ENCODE peak calls at places on chromosomes 3 and 15, in seven cellular contexts. I is stimulated activated CD8-positive, alpha-beta memory T cell treated with anti-CD3 and anti-CD28 coated beads, Interleukin-4, amount 100 ng/mL, for 24 hours; F is activated naive CD4-positive, alpha-beta T cell treated with anti-CD3 and anti-CD28 coated beads, Interleukin-2, amount 10 ng/mL, durations not matched to agents 7 days and 5 days; S is EL; Y is HEK293T; L is HS-27A; Z is GM23248. U is an unnamed sample.

GRCh38 chr3:13650210-13651056 is 101.5 kb downstream of the FBLN2 start:
- DNase-seq in S (peak; percentile 69), I (peak; percentile 69), Y (peak; percentile 85), L (no peak), Z (peak; percentile 76), F (peak; percentile 84), U (peak; percentile 81)

GRCh38 chr15:56365075-56365711 is at the start of gene TEX9:
- DNase-seq in Y (peak; percentile 85), I (peak; percentile 62), S (peak; percentile 84), L (peak; percentile 79), F (peak; percentile 86), Z (peak; percentile 95), U (peak; percentile 19)

GRCh38 chr15:92400573-92400972 is 6.9 kb downstream of the ST8SIA2 start:
- DNase-seq in Y (no peak), Z (no peak), S (no peak), L (no peak), I (no peak), F (no peak), U (no peak)

GRCh38 chr3:152902141-152902669 is 67.3 kb downstream of the P2RY1 start:
- DNase-seq in F (no peak), Y (no peak), Z (peak; percentile 17), S (peak; percentile 13), L (no peak), I (no peak), U (no peak)

GRCh38 chr3:71184252-71184651 is 399.3 kb downstream of the FOXP1 start:
- DNase-seq in Z (no peak), L (no peak), F (no peak), Y (no peak), I (no peak), S (no peak), U (no peak)

GRCh38 chr3:197692641-197693040 is 44.1 kb downstream of the RUBCN start:
- DNase-seq in Z (no peak), F (no peak), L (no peak), S (peak; percentile 12), Y (no peak), I (no peak), U (no peak)

GRCh38 chr3:57397175-57398026 is 104.9 kb upstream of the ASB14 start:
- DNase-seq in F (peak; percentile 77), S (peak; percentile 57), Z (peak; percentile 63), Y (peak; percentile 64), L (no peak), I (peak; percentile 15), U (peak; percentile 46)

GRCh38 chr15:63018639-63019038 is 23.9 kb upstream of the TPM1 start:
- DNase-seq in F (no peak), I (no peak), Z (peak; percentile 83), L (no peak), S (peak; percentile 49), Y (no peak), U (no peak)

GRCh38 chr3:75171632-75172230 is 492.4 kb upstream of the FRG2C start:
- DNase-seq in F (no peak), L (no peak), S (no peak), I (no peak), Y (no peak), Z (peak; percentile 48), U (no peak)

GRCh38 chr15:92123848-92124631 is 269.6 kb upstream of the ST8SIA2 start:
- DNase-seq in Z (no peak), F (no peak), I (no peak), S (no peak), Y (no peak), L (no peak), U (no peak)

GRCh38 chr3:161671141-161671540 is 174.5 kb downstream of the OTOL1 start:
- DNase-seq in F (no peak), L (no peak), Z (no peak), Y (no peak), S (no peak), I (no peak), U (no peak)

GRCh38 chr15:79035111-79035601 is 55.4 kb downstream of the RASGRF1 start:
- DNase-seq in S (peak; percentile 50), Z (peak; percentile 29), L (no peak), Y (no peak), I (no peak), F (no peak), U (no peak)

GRCh38 chr15:91480426-91480825 is 373.1 kb upstream of the SLCO3A1 start:
- DNase-seq in L (no peak), S (no peak), F (no peak), Y (no peak), I (no peak), Z (no peak), U (no peak)

GRCh38 chr15:58352026-58352929 is 79.5 kb upstream of the LIPC start:
- DNase-seq in S (no peak), F (no peak), I (no peak), Y (no peak), Z (no peak), L (no peak), U (no peak)

GRCh38 chr15:51088585-51088984 is 6.1 kb downstream of the TNFAIP8L3 start:
- DNase-seq in Z (no peak), L (no peak), Y (no peak), S (no peak), I (no peak), F (no peak), U (no peak)

GRCh38 chr15:75042730-75043508 is 19.5 kb downstream of the PPCDC start:
- DNase-seq in Y (no peak), S (peak; percentile 39), I (peak; percentile 55), L (no peak), Z (peak; percentile 49), F (peak; percentile 84), U (peak; percentile 70)

GRCh38 chr3:143538577-143538981 is 309.7 kb downstream of the SLC9A9 start:
- DNase-seq in S (peak; percentile 8), Y (no peak), L (no peak), F (no peak), Z (peak; percentile 87), I (no peak), U (no peak)

GRCh38 chr3:52069135-52069534 is 12.8 kb upstream of the DUSP7 start:
- DNase-seq in S (no peak), I (no peak), F (no peak), Z (no peak), L (no peak), Y (no peak), U (no peak)

GRCh38 chr15:78149805-78150751 is 916 bp downstream of the IDH3A start:
- DNase-seq in S (peak; percentile 36), F (no peak), I (no peak), Y (peak; percentile 33), Z (no peak), L (no peak), U (no peak)

GRCh38 chr15:31304736-31305365 is 21.8 kb upstream of the KLF13 start:
- DNase-seq in Z (peak; percentile 30), S (no peak), I (no peak), F (no peak), L (no peak), Y (no peak), U (no peak)

GRCh38 chr15:66169625-66170024 is 83.9 kb downstream of the MEGF11 start:
- DNase-seq in L (no peak), S (no peak), Z (no peak), F (no peak), I (no peak), Y (no peak), U (no peak)

GRCh38 chr3:37963635-37964034 is 27.0 kb upstream of the VILL start:
- DNase-seq in L (no peak), Z (no peak), S (no peak), F (no peak), Y (no peak), I (no peak), U (no peak)

GRCh38 chr3:146577662-146578061 is 27.5 kb downstream of the PLSCR5 start:
- DNase-seq in S (peak; percentile 51), Z (peak; percentile 70), L (no peak), Y (no peak), F (peak; percentile 53), I (peak; percentile 2), U (peak; percentile 18)

GRCh38 chr3:188243124-188243795 is 89.3 kb downstream of the LPP start:
- DNase-seq in Z (peak; percentile 25), L (no peak), S (peak; percentile 54), Y (no peak), I (no peak), F (no peak), U (no peak)

GRCh38 chr3:195208631-195209030 is 62.3 kb downstream of the XXYLT1 start:
- DNase-seq in F (no peak), S (no peak), I (no peak), L (no peak), Y (no peak), Z (no peak), U (no peak)

GRCh38 chr15:101458908-101459578 is 30.5 kb downstream of the PCSK6 start:
- DNase-seq in S (no peak), I (no peak), F (no peak), Z (no peak), L (no peak), Y (no peak), U (no peak)

GRCh38 chr3:179544981-179545645 is 17.6 kb upstream of the ACTL6A start:
- DNase-seq in S (peak; percentile 73), F (no peak), Z (peak; percentile 93), L (no peak), Y (no peak), I (no peak), U (no peak)

GRCh38 chr3:29513236-29513635 is 232.4 kb downstream of the RBMS3 start:
- DNase-seq in L (no peak), Z (peak; percentile 31), I (no peak), S (peak; percentile 26), Y (no peak), F (no peak), U (no peak)

GRCh38 chr15:29821416-29822099 is 710 bp downstream of the TJP1 start:
- DNase-seq in F (peak; percentile 37), L (peak; percentile 77), Z (peak; percentile 93), Y (peak; percentile 46), I (peak; percentile 8), S (peak; percentile 90), U (no peak)

GRCh38 chr15:34439878-34440277 is 2.3 kb upstream of the GOLGA8A start:
- DNase-seq in Y (no peak), I (no peak), S (no peak), Z (no peak), F (no peak), L (no peak), U (no peak)

GRCh38 chr15:99057697-99058420 is 47.0 kb upstream of the SYNM start:
- DNase-seq in S (no peak), Y (no peak), F (no peak), Z (no peak), I (no peak), L (no peak), U (no peak)

GRCh38 chr15:31396881-31397560 is 70.4 kb downstream of the KLF13 start:
- DNase-seq in Z (peak; percentile 92), Y (peak; percentile 55), I (no peak), L (no peak), F (no peak), S (peak; percentile 70), U (no peak)

GRCh38 chr3:119751423-119751822 is 30.5 kb upstream of the NR1I2 start:
- DNase-seq in F (no peak), Y (no peak), L (no peak), I (no peak), S (no peak), Z (no peak), U (no peak)

U was measured in effector memory CD8-positive, alpha-beta T cell.